ENCODE peak calls at places on chromosomes 7 and 10, in four cellular contexts. M, Q, L and X are unnamed samples.

GRCh38 chr10:94963901-94964300 is 25.4 kb downstream of the CYP2C9 start:
- DNase-seq in Q (no peak), L (no peak), M (peak), X (no peak)

GRCh38 chr10:70935631-70936030 is 47.3 kb upstream of the PCBD1 start:
- DNase-seq in Q (no peak), L (no peak), M (no peak), X (no peak)

GRCh38 chr7:40843338-40844026 is 708.7 kb downstream of the SUGCT start:
- DNase-seq in Q (no peak), M (peak), L (no peak), X (no peak)

GRCh38 chr10:132077091-132077490 is 11.3 kb downstream of the JAKMIP3 start:
- DNase-seq in Q (no peak), L (no peak), M (no peak), X (no peak)

GRCh38 chr7:25312968-25313367 is 84.7 kb upstream of the NPVF start:
- DNase-seq in M (no peak), L (no peak), Q (no peak), X (no peak)

GRCh38 chr7:134694299-134694698 is 47.6 kb downstream of the BPGM start:
- DNase-seq in Q (no peak), L (no peak), M (no peak), X (no peak)

GRCh38 chr7:74412603-74413002 is 41.1 kb upstream of the GTF2IRD1 start:
- DNase-seq in Q (no peak), M (no peak), L (no peak), X (no peak)

GRCh38 chr10:113555245-113555644 is 2.4 kb downstream of the HABP2 start:
- DNase-seq in L (no peak), M (no peak), Q (no peak), X (no peak)

GRCh38 chr10:114773197-114773532 is 48.4 kb upstream of the FHIP2A start:
- DNase-seq in Q (no peak), L (no peak), M (no peak), X (no peak)

GRCh38 chr7:132261296-132261695 is 315.0 kb downstream of the PLXNA4 start:
- DNase-seq in L (no peak), Q (no peak), M (no peak), X (no peak)

GRCh38 chr7:97094531-97094930 is 23.0 kb upstream of the SDHAF3 start:
- DNase-seq in L (no peak), M (no peak), Q (no peak), X (no peak)

GRCh38 chr10:15931376-15931775 is 71.1 kb upstream of the MINDY3 start:
- DNase-seq in L (no peak), Q (no peak), M (no peak), X (no peak)